ENCODE peak calls at places on chromosome 18, in four cellular contexts. One of them, this sample, is unnamed. For H3K9me2, the result is how much of the 10 kb centered on the place peaks cover.

GRCh38 chr18:8773980-8774379 is 68.6 kb downstream of the MTCL1 start:
- DNase-seq in HCT116: no peak
- DNase-seq in OCI-LY7: no peak
- DNase-seq in GM23248: peak
- DNase-seq in this sample: no peak

GRCh38 chr18:67520276-67521035 is 3.9 kb upstream of the DSEL start:
- DNase-seq in HCT116: no peak
- DNase-seq in OCI-LY7: no peak
- DNase-seq in GM23248: peak
- DNase-seq in this sample: no peak

GRCh38 chr18:64017870-64018269 is 48.0 kb downstream of the SERPINB8 start:
- DNase-seq in HCT116: peak
- DNase-seq in OCI-LY7: peak
- DNase-seq in GM23248: peak
- DNase-seq in this sample: peak

GRCh38 chr18:21463718-21464117 is 136.8 kb downstream of the ESCO1 start:
- DNase-seq in HCT116: no peak
- DNase-seq in OCI-LY7: no peak
- DNase-seq in GM23248: no peak
- DNase-seq in this sample: no peak

GRCh38 chr18:30106356-30106755 is 936.2 kb downstream of the DSC3 start:
- DNase-seq in HCT116: no peak
- DNase-seq in OCI-LY7: no peak
- DNase-seq in GM23248: peak
- DNase-seq in this sample: no peak

GRCh38 chr18:72572896-72573295 is 28.8 kb upstream of the CBLN2 start:
- DNase-seq in HCT116: no peak
- DNase-seq in OCI-LY7: no peak
- DNase-seq in GM23248: no peak
- DNase-seq in this sample: no peak

GRCh38 chr18:74114206-74114605 is 33.4 kb downstream of the FBXO15 start:
- DNase-seq in HCT116: no peak
- DNase-seq in OCI-LY7: no peak
- DNase-seq in GM23248: no peak
- DNase-seq in this sample: no peak

GRCh38 chr18:30450927-30451326 is 591.6 kb downstream of the DSC3 start:
- DNase-seq in HCT116: no peak
- DNase-seq in OCI-LY7: no peak
- DNase-seq in GM23248: no peak
- DNase-seq in this sample: no peak

GRCh38 chr18:79626905-79627749 is 52.5 kb upstream of the CTDP1 start:
- DNase-seq in HCT116: no peak
- DNase-seq in OCI-LY7: no peak
- DNase-seq in GM23248: no peak
- DNase-seq in this sample: no peak

GRCh38 chr18:58316943-58317342 is 272.9 kb downstream of the NEDD4L start:
- DNase-seq in HCT116: no peak
- DNase-seq in OCI-LY7: no peak
- DNase-seq in GM23248: no peak
- DNase-seq in this sample: no peak

GRCh38 chr18:3966985-3967856 is 487.9 kb downstream of the DLGAP1 start:
- DNase-seq in HCT116: no peak
- DNase-seq in OCI-LY7: no peak
- DNase-seq in GM23248: peak
- DNase-seq in this sample: no peak

GRCh38 chr18:36942264-36942663 is 113.3 kb downstream of the KIAA1328 start:
- DNase-seq in HCT116: peak
- DNase-seq in OCI-LY7: peak
- DNase-seq in GM23248: peak
- DNase-seq in this sample: peak

GRCh38 chr18:37567061-37567993 is 1.7 kb upstream of the CELF4 start:
- DNase-seq in HCT116: no peak
- DNase-seq in OCI-LY7: no peak
- DNase-seq in GM23248: peak
- DNase-seq in this sample: no peak

GRCh38 chr18:2410688-2411087 is 160.6 kb downstream of the METTL4 start:
- DNase-seq in HCT116: peak
- DNase-seq in OCI-LY7: no peak
- DNase-seq in GM23248: no peak
- DNase-seq in this sample: no peak

GRCh38 chr18:3060667-3061580 is 48.0 kb upstream of the LPIN2 start:
- DNase-seq in HCT116: no peak
- DNase-seq in OCI-LY7: peak
- DNase-seq in GM23248: no peak
- DNase-seq in this sample: peak

GRCh38 chr18:63157293-63158011 is 162.1 kb downstream of the BCL2 start:
- DNase-seq in HCT116: no peak
- DNase-seq in OCI-LY7: peak
- DNase-seq in GM23248: no peak
- DNase-seq in this sample: peak

GRCh38 chr18:65788373-65788772 is 37.6 kb downstream of the CDH7 start:
- DNase-seq in HCT116: no peak
- DNase-seq in OCI-LY7: no peak
- DNase-seq in GM23248: no peak
- DNase-seq in this sample: peak

GRCh38 chr18:9008203-9008708 is 94.2 kb upstream of the NDUFV2 start:
- DNase-seq in HCT116: no peak
- DNase-seq in OCI-LY7: peak
- DNase-seq in GM23248: no peak
- DNase-seq in this sample: no peak

GRCh38 chr18:4181882-4182568 is 273.1 kb downstream of the DLGAP1 start:
- DNase-seq in HCT116: no peak
- DNase-seq in OCI-LY7: no peak
- DNase-seq in GM23248: no peak
- DNase-seq in this sample: no peak

GRCh38 chr18:74562080-74562725 is 27.9 kb downstream of the CNDP1 start:
- DNase-seq in HCT116: no peak
- DNase-seq in OCI-LY7: no peak
- DNase-seq in GM23248: no peak
- DNase-seq in this sample: no peak

GRCh38 chr18:57728941-57729511 is 74.1 kb downstream of the ATP8B1 start:
- DNase-seq in HCT116: no peak
- DNase-seq in OCI-LY7: no peak
- DNase-seq in GM23248: peak
- DNase-seq in this sample: no peak

GRCh38 chr18:57698571-57699276 is 77.1 kb upstream of the NARS1 start:
- DNase-seq in HCT116: no peak
- DNase-seq in OCI-LY7: no peak
- DNase-seq in GM23248: peak
- DNase-seq in this sample: no peak

DNA sequence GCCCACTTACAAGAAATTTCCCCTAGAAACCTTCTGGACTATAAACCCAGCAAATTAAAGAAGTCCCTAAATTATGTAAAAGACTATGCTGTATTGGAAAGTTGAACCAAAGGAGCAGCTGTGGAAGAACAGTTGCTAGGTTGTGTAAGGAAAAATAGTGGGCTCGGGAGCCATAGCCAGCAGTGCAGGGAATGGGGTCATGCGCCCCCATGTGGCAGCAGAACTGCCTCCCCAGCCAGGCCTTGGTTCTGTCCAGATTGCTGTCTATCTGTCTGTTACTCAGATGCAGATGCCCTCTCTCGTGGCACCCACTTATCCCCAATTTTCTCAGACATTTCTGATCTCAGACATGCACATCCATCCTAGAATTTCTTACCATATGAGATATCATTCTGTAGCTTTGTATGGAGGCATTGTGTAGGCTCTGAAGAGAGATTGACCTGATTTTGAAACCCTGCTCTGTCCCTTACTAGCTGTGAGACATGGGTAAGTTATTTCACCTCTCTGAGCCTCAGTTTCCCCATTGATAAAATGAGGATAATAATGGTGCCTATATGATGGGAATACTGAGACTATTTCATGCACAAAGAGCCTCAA is 258.3 kb downstream of the SS18 start:
- DNase-seq in HCT116: peak
- DNase-seq in OCI-LY7: peak
- DNase-seq in GM23248: peak
- DNase-seq in this sample: peak
- H3K9me2 ChIP-seq in HCT116: under half
- H3K9me2 ChIP-seq in OCI-LY7: under half
- H3K9me2 ChIP-seq in GM23248: under half
- H3K9me2 ChIP-seq in this sample: under half

DNA sequence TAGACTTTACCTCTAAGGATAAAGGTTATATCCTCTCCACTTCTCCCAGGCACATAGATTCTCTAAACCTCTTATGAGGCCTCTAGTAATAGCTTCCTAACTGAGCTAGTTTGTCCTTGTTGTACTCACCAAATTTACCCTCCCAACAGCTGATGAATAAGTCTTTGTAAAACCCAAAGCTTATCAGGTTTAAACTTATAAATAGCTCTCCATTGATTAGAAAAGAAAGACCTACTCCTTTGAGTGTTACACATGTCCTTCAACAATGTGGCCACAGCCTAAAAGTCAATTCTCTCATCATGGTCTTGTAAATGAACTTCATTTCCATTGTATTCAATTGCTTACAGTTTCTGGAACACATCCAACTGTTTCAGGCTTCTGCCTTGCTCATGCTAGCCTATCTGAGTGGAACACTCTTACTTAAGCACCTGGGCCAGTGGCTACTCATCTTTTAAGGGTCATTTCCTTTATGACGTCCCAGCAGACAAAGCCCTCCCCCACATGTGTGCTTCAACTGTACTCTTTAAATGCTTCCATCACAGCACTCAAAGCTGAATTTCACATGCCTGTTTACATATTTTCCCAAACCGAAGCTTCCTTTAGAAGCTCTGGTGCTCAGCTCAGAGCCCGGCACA is 131.6 kb downstream of the CDH2 start:
- DNase-seq in HCT116: no peak
- DNase-seq in OCI-LY7: no peak
- DNase-seq in GM23248: peak
- DNase-seq in this sample: no peak
- H3K9me2 ChIP-seq in HCT116: under half
- H3K9me2 ChIP-seq in OCI-LY7: under half
- H3K9me2 ChIP-seq in GM23248: under half
- H3K9me2 ChIP-seq in this sample: under half

GRCh38 chr18:49207373-49207772 is 253.1 kb downstream of the DYM start:
- DNase-seq in HCT116: peak
- DNase-seq in OCI-LY7: no peak
- DNase-seq in GM23248: peak
- DNase-seq in this sample: no peak

GRCh38 chr18:49206717-49207116 is 253.7 kb downstream of the DYM start:
- DNase-seq in HCT116: no peak
- DNase-seq in OCI-LY7: peak
- DNase-seq in GM23248: peak
- DNase-seq in this sample: no peak

DNA sequence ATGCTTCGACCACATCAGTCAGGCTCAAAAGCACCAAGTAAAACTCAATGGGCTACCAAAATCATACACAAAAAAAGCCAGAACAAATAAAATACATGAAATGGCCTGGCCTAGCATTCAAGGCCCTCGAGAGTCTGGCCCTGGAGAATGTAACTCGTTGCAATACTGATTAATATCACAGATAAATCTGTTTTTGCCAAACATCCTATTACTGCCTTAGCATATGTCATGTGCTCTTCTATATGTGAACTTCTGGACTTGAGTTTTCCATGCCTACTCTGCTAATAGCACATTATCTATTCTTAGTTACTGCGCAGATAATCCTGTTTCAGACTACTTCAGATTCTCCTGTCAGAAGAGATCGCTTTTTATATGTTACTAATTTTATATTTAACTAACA is 250.7 kb upstream of the SMAD7 start:
- DNase-seq in HCT116: no peak
- DNase-seq in OCI-LY7: no peak
- DNase-seq in GM23248: no peak
- DNase-seq in this sample: no peak
- H3K9me2 ChIP-seq in HCT116: under half
- H3K9me2 ChIP-seq in OCI-LY7: under half
- H3K9me2 ChIP-seq in GM23248: under half
- H3K9me2 ChIP-seq in this sample: under half

DNA sequence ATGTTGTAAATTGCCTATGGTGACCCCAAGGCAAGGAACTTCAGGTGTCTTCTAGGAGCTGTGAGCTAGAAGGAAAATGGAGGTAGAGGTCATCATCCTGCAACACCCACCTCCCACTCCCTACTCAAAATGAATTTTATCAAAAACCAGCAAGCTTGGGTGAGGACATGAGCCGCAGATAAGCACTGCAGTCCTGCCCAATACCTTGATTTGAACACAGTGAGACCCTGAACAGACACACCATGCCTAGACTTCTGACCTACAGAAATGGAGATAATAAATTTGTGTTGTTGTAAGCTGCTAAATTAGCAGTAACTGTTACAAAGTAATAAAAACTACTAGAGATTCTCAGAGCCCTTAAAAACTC is 13.4 kb downstream of the MEX3C start:
- DNase-seq in HCT116: no peak
- DNase-seq in OCI-LY7: no peak
- DNase-seq in GM23248: no peak
- DNase-seq in this sample: no peak
- H3K9me2 ChIP-seq in HCT116: under half
- H3K9me2 ChIP-seq in OCI-LY7: under half
- H3K9me2 ChIP-seq in GM23248: under half
- H3K9me2 ChIP-seq in this sample: under half

DNA sequence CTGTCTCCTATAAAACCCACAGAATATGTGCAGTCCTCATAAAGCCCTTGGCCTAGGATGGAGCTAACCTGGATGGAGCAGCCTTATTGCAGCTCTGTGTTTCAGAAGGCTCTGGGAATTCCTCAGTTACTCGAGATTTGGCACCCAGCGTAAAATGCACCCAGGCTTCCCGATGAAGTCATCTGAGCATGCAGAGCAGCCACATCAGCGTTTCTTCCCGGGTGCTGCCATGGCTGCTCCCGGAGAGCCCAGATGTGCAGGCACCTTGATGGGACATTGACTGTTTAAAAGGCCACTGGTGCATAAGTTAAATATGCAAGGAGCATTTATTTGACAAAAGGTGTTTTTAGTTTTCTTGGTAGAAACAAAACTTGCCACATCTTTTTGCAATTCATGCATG is 115.2 kb downstream of the MBP start:
- DNase-seq in HCT116: no peak
- DNase-seq in OCI-LY7: no peak
- DNase-seq in GM23248: peak
- DNase-seq in this sample: no peak
- H3K9me2 ChIP-seq in HCT116: under half
- H3K9me2 ChIP-seq in OCI-LY7: under half
- H3K9me2 ChIP-seq in GM23248: under half
- H3K9me2 ChIP-seq in this sample: under half

DNA sequence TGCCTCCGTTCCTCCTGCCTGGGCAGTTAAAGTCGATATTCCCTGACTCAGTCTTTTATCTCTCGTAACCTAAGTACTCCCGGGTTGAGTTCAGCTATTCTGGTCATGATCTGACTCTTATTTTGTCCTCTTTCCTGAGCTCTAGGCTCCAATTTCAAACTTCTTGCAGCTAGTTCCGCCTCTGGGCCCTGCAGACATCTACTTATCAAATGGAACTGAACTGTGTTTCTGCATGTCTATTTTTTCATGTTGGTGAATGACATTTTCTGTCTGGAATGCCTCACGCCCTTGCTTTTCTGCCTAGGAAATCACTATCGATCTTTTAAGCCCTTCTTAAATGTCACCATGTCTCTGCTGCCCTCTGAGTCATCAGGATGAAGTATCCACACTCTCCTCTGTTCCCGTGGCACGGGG is 101.5 kb downstream of the VAPA start:
- DNase-seq in HCT116: no peak
- DNase-seq in OCI-LY7: no peak
- DNase-seq in GM23248: peak
- DNase-seq in this sample: no peak
- H3K9me2 ChIP-seq in HCT116: under half
- H3K9me2 ChIP-seq in OCI-LY7: under half
- H3K9me2 ChIP-seq in GM23248: under half
- H3K9me2 ChIP-seq in this sample: under half